ENCODE peak calls at places on chromosomes 2 and 18, in ten cellular contexts. One of them, this sample, is unnamed.

GRCh38 chr2:36387258-36387916 is 31.8 kb downstream of the CRIM1 start:
- DNase-seq in globus pallidus: no peak
- DNase-seq in hepatic stellate cell: no peak
- DNase-seq in C1 segment of cervical spinal cord: no peak
- DNase-seq in uterus: no peak
- DNase-seq in aorta: no peak
- DNase-seq in pons: no peak
- DNase-seq in T-cell: no peak
- DNase-seq in foreskin fibroblast: peak
- DNase-seq in GM12891: no peak
- DNase-seq in this sample: no peak

GRCh38 chr2:187614756-187615155 is 60.5 kb upstream of the TFPI start:
- DNase-seq in globus pallidus: no peak
- DNase-seq in hepatic stellate cell: no peak
- DNase-seq in C1 segment of cervical spinal cord: no peak
- DNase-seq in uterus: no peak
- DNase-seq in aorta: no peak
- DNase-seq in pons: no peak
- DNase-seq in T-cell: no peak
- DNase-seq in foreskin fibroblast: peak
- DNase-seq in GM12891: no peak
- DNase-seq in this sample: no peak

GRCh38 chr2:669323-669722 is 7.9 kb downstream of the TMEM18 start:
- DNase-seq in globus pallidus: no peak
- DNase-seq in hepatic stellate cell: no peak
- DNase-seq in C1 segment of cervical spinal cord: no peak
- DNase-seq in uterus: no peak
- DNase-seq in aorta: no peak
- DNase-seq in pons: no peak
- DNase-seq in T-cell: no peak
- DNase-seq in foreskin fibroblast: peak
- DNase-seq in GM12891: no peak
- DNase-seq in this sample: no peak

GRCh38 chr2:222057249-222058073 is 241.3 kb downstream of the PAX3 start:
- DNase-seq in globus pallidus: peak
- DNase-seq in hepatic stellate cell: peak
- DNase-seq in C1 segment of cervical spinal cord: no peak
- DNase-seq in uterus: no peak
- DNase-seq in aorta: no peak
- DNase-seq in pons: peak
- DNase-seq in T-cell: no peak
- DNase-seq in foreskin fibroblast: peak
- DNase-seq in GM12891: peak
- DNase-seq in this sample: no peak

GRCh38 chr2:127434515-127434914 is 16.3 kb downstream of the PROC start:
- DNase-seq in globus pallidus: no peak
- DNase-seq in hepatic stellate cell: no peak
- DNase-seq in C1 segment of cervical spinal cord: no peak
- DNase-seq in uterus: no peak
- DNase-seq in aorta: no peak
- DNase-seq in pons: no peak
- DNase-seq in T-cell: no peak
- DNase-seq in foreskin fibroblast: no peak
- DNase-seq in GM12891: no peak
- DNase-seq in this sample: no peak

GRCh38 chr2:20577495-20578235 is 73.2 kb downstream of the HS1BP3 start:
- DNase-seq in globus pallidus: no peak
- DNase-seq in hepatic stellate cell: no peak
- DNase-seq in C1 segment of cervical spinal cord: no peak
- DNase-seq in uterus: no peak
- DNase-seq in aorta: peak
- DNase-seq in pons: no peak
- DNase-seq in T-cell: no peak
- DNase-seq in foreskin fibroblast: peak
- DNase-seq in GM12891: no peak
- DNase-seq in this sample: peak

GRCh38 chr18:73340135-73340934 is 472.5 kb upstream of the NETO1 start:
- DNase-seq in globus pallidus: no peak
- DNase-seq in hepatic stellate cell: no peak
- DNase-seq in C1 segment of cervical spinal cord: no peak
- DNase-seq in uterus: no peak
- DNase-seq in aorta: no peak
- DNase-seq in pons: no peak
- DNase-seq in T-cell: no peak
- DNase-seq in foreskin fibroblast: peak
- DNase-seq in GM12891: no peak
- DNase-seq in this sample: no peak

GRCh38 chr18:34729264-34729663 is 19.2 kb downstream of the DTNA start:
- DNase-seq in globus pallidus: no peak
- DNase-seq in hepatic stellate cell: peak
- DNase-seq in C1 segment of cervical spinal cord: no peak
- DNase-seq in uterus: no peak
- DNase-seq in aorta: no peak
- DNase-seq in pons: no peak
- DNase-seq in T-cell: no peak
- DNase-seq in foreskin fibroblast: peak
- DNase-seq in GM12891: no peak
- DNase-seq in this sample: no peak